ENCODE peak calls at places on chromosome 9, in four cellular contexts. One of them, this sample, is unnamed.

GRCh38 chr9:110049699-110050450 is 158.1 kb downstream of the C9orf152 start:
- DNase-seq in GM23248: peak
- DNase-seq in GM20000: no peak
- DNase-seq in NCI-H460: no peak
- DNase-seq in this sample: peak

GRCh38 chr9:27471789-27472585 is 52.1 kb upstream of the IFNK start:
- DNase-seq in NCI-H460: no peak
- DNase-seq in GM23248: peak
- DNase-seq in GM20000: no peak
- DNase-seq in this sample: no peak

GRCh38 chr9:3857673-3858072 is 331.9 kb upstream of the RFX3 start:
- DNase-seq in GM23248: peak
- DNase-seq in NCI-H460: no peak
- DNase-seq in GM20000: no peak
- DNase-seq in this sample: peak

GRCh38 chr9:93041108-93041802 is 17.2 kb upstream of the SUSD3 start:
- DNase-seq in NCI-H460: no peak
- DNase-seq in GM23248: peak
- DNase-seq in GM20000: no peak
- DNase-seq in this sample: no peak

GRCh38 chr9:18208166-18209059 is 265.5 kb upstream of the ADAMTSL1 start:
- DNase-seq in GM20000: no peak
- DNase-seq in GM23248: peak
- DNase-seq in NCI-H460: peak
- DNase-seq in this sample: no peak

GRCh38 chr9:100100268-100100667 is 1.2 kb downstream of the INVS start:
- DNase-seq in NCI-H460: no peak
- DNase-seq in GM20000: no peak
- DNase-seq in GM23248: no peak
- DNase-seq in this sample: no peak

GRCh38 chr9:127158995-127159801 is 36.8 kb upstream of the ANGPTL2 start:
- DNase-seq in GM23248: peak
- DNase-seq in NCI-H460: no peak
- DNase-seq in GM20000: no peak
- DNase-seq in this sample: peak

GRCh38 chr9:77521091-77521490 is 127.0 kb downstream of the GNA14 start:
- DNase-seq in GM23248: no peak
- DNase-seq in GM20000: no peak
- DNase-seq in NCI-H460: no peak
- DNase-seq in this sample: no peak

GRCh38 chr9:85717220-85717619 is 24.5 kb downstream of the AGTPBP1 start:
- DNase-seq in NCI-H460: no peak
- DNase-seq in GM23248: no peak
- DNase-seq in GM20000: no peak
- DNase-seq in this sample: no peak

GRCh38 chr9:102985162-102985900 is 9.8 kb upstream of the CYLC2 start:
- DNase-seq in GM23248: no peak
- DNase-seq in NCI-H460: no peak
- DNase-seq in GM20000: no peak
- DNase-seq in this sample: no peak

GRCh38 chr9:131791532-131792254 is 51.8 kb upstream of the RAPGEF1 start:
- DNase-seq in NCI-H460: no peak
- DNase-seq in GM20000: no peak
- DNase-seq in GM23248: no peak
- DNase-seq in this sample: no peak

This sample was measured in RCC 7860.